ENCODE peak calls at places on chromosomes 5 and 9, in eight cellular contexts. Z is tibial nerve, W is psoas muscle, P is cardiac muscle cell, S is transverse colon, Q is neural progenitor cell, X is colonic mucosa, U is A549. L is an unnamed sample.

GRCh38 chr5:38154615-38155204 is 103.6 kb upstream of the EGFLAM start:
- DNase-seq in S (no peak), P (no peak), W (no peak), X (no peak), Z (no peak), U (no peak), Q (no peak), L (peak; percentile 60)

GRCh38 chr5:51732304-51732703 is 349.1 kb downstream of the ISL1 start:
- DNase-seq in X (no peak), S (no peak), P (no peak), Q (no peak), U (no peak), Z (no peak), W (no peak), L (no peak)

GRCh38 chr9:4099961-4100360 is 199.9 kb downstream of the GLIS3 start:
- DNase-seq in S (no peak), X (no peak), W (no peak), U (no peak), Q (no peak), P (no peak), Z (no peak), L (no peak)

GRCh38 chr5:167489202-167489601 is 802.2 kb upstream of the WWC1 start:
- DNase-seq in S (no peak), X (no peak), Q (no peak), Z (no peak), W (no peak), U (no peak), P (no peak), L (no peak)

GRCh38 chr9:87810691-87811178 is 71.9 kb upstream of the SPATA31E1 start:
- DNase-seq in P (no peak), Q (no peak), W (no peak), U (no peak), X (no peak), Z (no peak), S (no peak), L (no peak)

GRCh38 chr9:17134396-17134842 is 421 bp upstream of the CNTLN start:
- DNase-seq in W (no peak), X (no peak), U (no peak), Z (peak; percentile 43), P (no peak), S (no peak), Q (no peak), L (peak; percentile 5)

GRCh38 chr5:103973669-103974068 is 411.1 kb upstream of the NUDT12 start:
- DNase-seq in X (no peak), P (no peak), Z (no peak), S (no peak), W (no peak), Q (peak; percentile 1), U (no peak), L (no peak)

GRCh38 chr5:14617441-14617840 is 35.8 kb downstream of the OTULINL start:
- DNase-seq in Q (no peak), X (no peak), S (no peak), W (no peak), U (no peak), P (no peak), Z (no peak), L (no peak)

GRCh38 chr5:146340260-146341081 is 1.8 kb downstream of the POU4F3 start:
- DNase-seq in W (peak; percentile 55), P (peak; percentile 89), X (peak; percentile 39), U (no peak), Z (peak; percentile 63), Q (peak; percentile 92), S (no peak), L (peak; percentile 80)

GRCh38 chr5:8321272-8321671 is 452.3 kb downstream of the MTRR start:
- DNase-seq in W (no peak), P (no peak), X (no peak), U (no peak), Q (no peak), S (no peak), Z (no peak), L (no peak)

GRCh38 chr9:14158911-14159310 is 155.0 kb downstream of the NFIB start:
- DNase-seq in S (no peak), P (no peak), Q (no peak), W (no peak), Z (no peak), U (no peak), X (no peak), L (no peak)

GRCh38 chr5:147939431-147940114 is 33.2 kb upstream of the C5orf46 start:
- DNase-seq in S (no peak), X (no peak), W (no peak), U (no peak), P (no peak), Q (no peak), Z (no peak), L (no peak)

GRCh38 chr5:142874537-142874936 is 104.4 kb downstream of the ARHGAP26 start:
- DNase-seq in S (peak; percentile 95), U (peak; percentile 73), W (peak; percentile 76), Q (no peak), Z (peak; percentile 68), X (peak; percentile 96), P (no peak), L (peak; percentile 35)

GRCh38 chr5:139842321-139842720 is 46.7 kb downstream of the PSD2 start:
- DNase-seq in U (no peak), Z (no peak), X (no peak), W (no peak), Q (no peak), S (no peak), P (no peak), L (no peak)

GRCh38 chr5:174239718-174240117 is 194.2 kb downstream of the NSG2 start:
- DNase-seq in X (no peak), S (no peak), Q (no peak), U (no peak), W (peak; percentile 23), P (no peak), Z (no peak), L (no peak)

GRCh38 chr5:174724484-174725260 is at the start of gene MSX2:
- DNase-seq in X (peak; percentile 84), U (peak; percentile 98), Q (peak; percentile 97), W (peak; percentile 89), S (peak; percentile 84), Z (peak; percentile 38), P (peak; percentile 98), L (peak; percentile 82)

GRCh38 chr5:61200582-61201155 is 38.4 kb upstream of the SMIM15 start:
- DNase-seq in S (no peak), Z (no peak), W (no peak), U (no peak), X (no peak), Q (no peak), P (no peak), L (peak; percentile 40)

GRCh38 chr5:88377705-88378656 is 109.3 kb upstream of the TMEM161B start:
- DNase-seq in U (no peak), Z (no peak), Q (no peak), P (no peak), S (no peak), X (no peak), W (no peak), L (no peak)

GRCh38 chr5:119291056-119291455 is 64.8 kb upstream of the TNFAIP8 start:
- DNase-seq in Z (no peak), P (no peak), X (no peak), Q (no peak), U (no peak), S (no peak), W (no peak), L (no peak)

GRCh38 chr5:96037128-96037527 is 75.5 kb upstream of the ELL2 start:
- DNase-seq in Z (no peak), W (no peak), P (no peak), Q (no peak), S (no peak), U (no peak), X (no peak), L (no peak)

DNA sequence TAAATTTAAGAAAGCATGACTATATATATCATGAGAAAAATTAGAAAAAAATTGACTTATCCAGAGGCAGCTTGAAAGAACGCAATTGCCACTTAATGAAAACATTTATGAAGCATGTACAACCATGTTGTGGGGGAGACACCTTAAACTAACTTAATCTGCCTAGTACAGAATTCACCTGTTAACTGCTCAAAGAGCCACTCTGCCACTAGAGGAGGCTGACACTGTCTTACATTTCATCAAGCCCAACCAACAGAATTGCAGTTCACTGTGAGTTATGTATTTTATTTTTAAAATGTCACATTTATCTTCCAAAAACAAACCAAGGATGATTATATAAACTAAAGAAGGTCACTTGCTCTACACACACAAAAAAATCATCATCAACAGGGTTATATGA is 252.9 kb downstream of the MLLT3 start:
- DNase-seq in P (no peak), Z (no peak), W (no peak), U (no peak), X (no peak), Q (no peak), S (no peak), L (no peak)
- TF ChIP-seq CTCF in P (no peak), Z (no peak), W (no peak), U (no peak), X (no peak), Q (no peak), S (no peak), L (no peak)

GRCh38 chr9:136741885-136742568 is 713 bp downstream of the LCN10 start:
- DNase-seq in Z (no peak), X (no peak), Q (peak; percentile 16), S (peak; percentile 43), U (no peak), W (no peak), P (no peak), L (no peak)
- H3K4me1 ChIP-seq in Z (peaks cover 9% of the 10 kb centered on the region), X (no peaks in the 10 kb centered on the region), Q (peaks cover 11% of the 10 kb centered on the region), S (peaks cover 6% of the 10 kb centered on the region), U (no peaks in the 10 kb centered on the region), W (no peaks in the 10 kb centered on the region), P (no peaks in the 10 kb centered on the region), L (peaks cover 13% of the 10 kb centered on the region)

DNA sequence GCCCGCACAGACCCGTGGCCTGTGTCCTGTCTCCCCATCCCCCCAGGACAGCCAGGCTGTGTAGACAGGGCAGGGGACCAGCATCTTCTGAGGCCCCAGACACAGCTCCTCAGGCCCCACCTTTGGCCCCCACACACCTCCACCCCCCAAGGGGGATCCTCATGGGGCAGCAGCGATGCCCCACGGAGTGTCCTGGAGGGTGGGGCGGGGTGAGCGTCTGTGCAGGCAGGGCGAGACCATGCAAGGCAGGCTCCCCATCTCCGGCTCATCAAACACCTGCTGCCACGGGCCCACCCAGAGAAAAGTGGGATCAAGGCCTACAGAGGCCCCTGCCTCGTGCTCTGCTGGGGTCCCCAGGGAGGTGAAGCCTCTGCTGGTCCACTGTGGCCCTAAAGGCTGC is 118.7 kb upstream of the FOXD4L5 start:
- DNase-seq in S (no peak), X (no peak), Z (no peak), P (no peak), U (no peak), Q (no peak), W (no peak), L (no peak)
- H3K9me3 ChIP-seq in S (peaks cover 6% of the 10 kb centered on the region), X (no peaks in the 10 kb centered on the region), Z (no peaks in the 10 kb centered on the region), P (no peaks in the 10 kb centered on the region), U (no peaks in the 10 kb centered on the region), Q (no peaks in the 10 kb centered on the region), W (no peaks in the 10 kb centered on the region), L (no peaks in the 10 kb centered on the region)

DNA sequence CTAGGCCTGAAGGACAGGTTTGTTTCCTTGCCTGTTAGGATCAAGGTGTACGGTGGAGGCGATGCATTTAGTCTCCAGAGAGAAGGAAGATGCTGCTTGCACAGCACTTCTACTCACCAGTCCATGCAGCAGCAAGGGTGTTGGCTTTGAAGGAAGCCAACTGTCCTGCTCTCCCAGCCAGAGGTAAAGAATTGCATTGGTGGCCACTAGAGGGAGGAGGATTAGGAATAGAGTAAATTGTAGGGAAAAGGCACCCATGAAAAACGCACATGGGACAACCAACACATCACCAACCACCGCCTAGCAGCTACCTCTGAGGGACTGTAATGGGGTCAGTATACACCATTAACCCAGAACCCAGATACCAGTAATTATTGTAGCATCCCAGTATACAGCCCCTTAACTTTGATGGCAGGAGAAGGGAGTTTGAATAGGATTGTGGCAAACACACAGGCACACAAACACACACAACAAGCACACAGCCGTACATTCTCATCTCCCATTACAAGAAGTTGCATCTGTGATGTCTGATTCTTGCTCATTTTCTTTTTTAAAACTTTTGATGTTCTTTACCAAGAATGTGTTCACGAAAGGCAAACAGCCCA is 267.7 kb downstream of the ADAMTS6 start:
- DNase-seq in W (no peak), X (peak; percentile 19), Q (peak; percentile 48), P (peak; percentile 27), S (peak; percentile 9), Z (peak; percentile 7), U (peak; percentile 36), L (peak; percentile 59)
- TF ChIP-seq CTCF in W (peak; percentile 23), X (peak; percentile 41), Q (peak; percentile 64), P (peak; percentile 60), S (peak; percentile 22), Z (peak; percentile 24), U (peak; percentile 40), L (peak; percentile 73)

L was measured in A673.